ENCODE peak calls at places on chromosome 1, in seven cellular contexts. D, X, E, R, P, L and C are unnamed samples.

GRCh38 chr1:165444897-165445370 is at the start of gene RXRG:
- DNase-seq in D (peak), X (no peak), E (no peak), R (no peak), P (peak), L (peak), C (no peak)

GRCh38 chr1:25774921-25775774 is 24.8 kb upstream of the SELENON start:
- DNase-seq in D (no peak), X (no peak), E (no peak), R (no peak), P (no peak), L (peak), C (no peak)

GRCh38 chr1:229674042-229674441 is 48.0 kb downstream of the URB2 start:
- DNase-seq in D (no peak), X (no peak), E (no peak), R (no peak), P (no peak), L (no peak), C (no peak)

GRCh38 chr1:165886988-165887387 is 59.6 kb downstream of the UCK2 start:
- DNase-seq in D (no peak), X (no peak), E (no peak), R (no peak), P (no peak), L (no peak), C (no peak)

GRCh38 chr1:26378088-26378878 is 5.7 kb upstream of the ZNF683 start:
- DNase-seq in D (no peak), X (peak), E (peak), R (peak), P (no peak), L (peak), C (no peak)

GRCh38 chr1:64484651-64485050 is 14.7 kb downstream of the CACHD1 start:
- DNase-seq in D (no peak), X (peak), E (peak), R (peak), P (no peak), L (no peak), C (no peak)

GRCh38 chr1:1625404-1625775 is 6.6 kb upstream of the MMP23B start:
- DNase-seq in D (no peak), X (no peak), E (no peak), R (no peak), P (no peak), L (no peak), C (no peak)

GRCh38 chr1:72845342-72845741 is 563.0 kb upstream of the NEGR1 start:
- DNase-seq in D (no peak), X (peak), E (peak), R (peak), P (no peak), L (peak), C (no peak)

GRCh38 chr1:204680051-204680450 is 5.5 kb downstream of the LRRN2 start:
- DNase-seq in D (no peak), X (no peak), E (no peak), R (no peak), P (no peak), L (no peak), C (no peak)

GRCh38 chr1:204678721-204679455 is 6.7 kb downstream of the LRRN2 start:
- DNase-seq in D (no peak), X (no peak), E (no peak), R (no peak), P (no peak), L (no peak), C (no peak)

GRCh38 chr1:204683284-204684205 is 2.0 kb downstream of the LRRN2 start:
- DNase-seq in D (no peak), X (no peak), E (no peak), R (no peak), P (no peak), L (no peak), C (no peak)

GRCh38 chr1:204677864-204678263 is 7.7 kb downstream of the LRRN2 start:
- DNase-seq in D (no peak), X (no peak), E (no peak), R (no peak), P (no peak), L (no peak), C (no peak)

DNA sequence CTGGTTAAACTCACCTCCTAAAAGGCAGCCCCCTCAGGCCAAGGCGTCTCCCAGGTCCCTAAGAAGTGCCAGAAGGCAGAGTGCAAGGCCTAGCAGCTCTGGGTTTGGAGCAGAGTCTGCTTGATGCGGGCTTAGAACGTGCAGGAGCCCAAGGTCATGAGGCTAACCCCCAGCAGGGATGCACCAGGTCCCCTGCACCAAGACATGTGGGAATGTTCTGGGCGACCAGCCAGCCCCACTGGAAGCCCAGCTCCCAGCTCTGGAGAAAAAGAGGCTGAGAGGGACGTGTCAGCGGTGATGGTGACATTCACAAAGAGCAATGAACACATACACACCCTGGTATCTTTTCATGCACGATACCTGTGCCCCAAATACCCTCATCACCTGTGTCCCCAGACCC is 5.1 kb downstream of the LRRN2 start:
- DNase-seq in D (no peak), X (no peak), E (no peak), R (no peak), P (peak), L (no peak), C (no peak)
- TF ChIP-seq CTCF in D (no peak), X (no peak), E (no peak), R (no peak), P (no peak), L (no peak), C (no peak)

DNA sequence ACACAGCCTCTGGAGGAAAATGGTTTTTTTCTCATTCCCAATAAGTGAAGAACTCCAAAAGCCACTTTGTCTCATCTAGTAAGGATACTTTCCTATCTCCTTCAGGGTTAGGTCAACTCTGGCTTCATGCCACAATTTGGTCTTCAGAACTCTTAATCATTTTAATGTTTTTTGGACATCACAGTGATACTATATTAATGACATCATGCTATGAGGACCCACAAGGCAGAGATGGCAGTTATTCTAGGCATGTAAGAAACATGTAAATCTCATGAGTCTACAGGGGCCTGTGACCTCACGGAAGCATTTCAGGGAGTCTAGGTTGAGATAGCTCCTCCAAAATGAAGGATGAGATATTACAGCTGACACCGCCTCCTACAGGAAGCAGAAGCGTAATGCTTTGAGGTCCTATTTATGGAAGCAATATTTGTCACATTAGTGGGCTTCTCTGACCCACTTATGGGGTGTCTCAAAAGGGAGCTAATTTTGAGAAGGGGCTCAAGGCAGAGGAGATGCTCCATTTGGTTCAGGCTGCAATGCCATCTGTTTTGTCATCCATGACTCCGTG is 5.0 kb upstream of the GPR137B start:
- DNase-seq in D (no peak), X (no peak), E (no peak), R (no peak), P (no peak), L (no peak), C (no peak)
- TF ChIP-seq CTCF in D (no peak), X (no peak), E (no peak), R (no peak), P (no peak), L (peak), C (no peak)

GRCh38 chr1:206738370-206739366 is 31.9 kb upstream of the IL19 start:
- DNase-seq in D (no peak), X (no peak), E (peak), R (peak), P (no peak), L (peak), C (no peak)
- TF ChIP-seq CTCF in D (no peak), X (peak), E (peak), R (peak), P (peak), L (peak), C (peak)

DNA sequence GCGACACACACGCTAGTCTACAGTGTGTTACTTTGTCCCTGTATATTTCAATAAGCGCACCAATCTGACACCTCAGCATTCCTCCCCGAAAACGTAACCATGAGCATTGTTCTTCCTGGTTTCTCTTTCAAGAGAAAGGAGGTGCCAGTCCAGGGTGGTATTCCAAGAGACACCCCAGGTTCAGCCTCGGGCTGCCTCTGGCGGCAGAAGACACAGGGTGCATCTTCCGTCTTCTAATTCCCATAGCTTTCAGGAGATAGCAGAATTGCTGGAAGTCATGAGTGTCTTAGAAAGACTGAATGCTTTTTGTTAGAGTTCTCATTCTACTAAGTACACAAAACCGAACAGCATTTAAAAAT is 15.9 kb upstream of the RGS8 start:
- DNase-seq in D (no peak), X (no peak), E (no peak), R (no peak), P (no peak), L (no peak), C (no peak)
- TF ChIP-seq CTCF in D (no peak), X (no peak), E (no peak), R (no peak), P (no peak), L (no peak), C (no peak)

DNA sequence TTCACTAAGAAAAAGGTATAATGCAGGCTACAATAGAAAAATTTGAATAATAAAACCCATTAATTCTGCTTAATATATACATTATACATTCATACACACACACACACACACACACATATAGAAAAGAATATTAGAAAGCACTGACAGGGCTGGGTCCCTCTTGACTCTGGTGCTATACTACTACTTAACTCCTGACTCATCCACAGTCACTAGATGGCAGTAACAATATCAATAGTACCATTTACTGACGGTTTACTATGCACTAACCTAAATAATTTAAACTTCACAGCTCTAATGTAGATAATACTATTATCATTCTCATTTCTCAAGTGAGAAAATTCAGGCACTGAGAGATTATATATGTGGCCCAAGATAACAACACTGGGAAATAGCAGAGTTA is 87.5 kb downstream of the COP1 start:
- DNase-seq in D (no peak), X (no peak), E (peak), R (peak), P (no peak), L (no peak), C (no peak)
- TF ChIP-seq CTCF in D (no peak), X (peak), E (peak), R (peak), P (no peak), L (peak), C (peak)

GRCh38 chr1:29599071-29599470 is 362.7 kb downstream of the PTPRU start:
- DNase-seq in D (no peak), X (no peak), E (no peak), R (no peak), P (no peak), L (no peak), C (peak)

GRCh38 chr1:29603622-29604021 is 367.3 kb downstream of the PTPRU start:
- DNase-seq in D (no peak), X (no peak), E (no peak), R (no peak), P (no peak), L (no peak), C (peak)

GRCh38 chr1:29601021-29601420 is 364.7 kb downstream of the PTPRU start:
- DNase-seq in D (no peak), X (no peak), E (no peak), R (no peak), P (no peak), L (no peak), C (peak)

GRCh38 chr1:29599826-29600225 is 363.5 kb downstream of the PTPRU start:
- DNase-seq in D (no peak), X (no peak), E (no peak), R (no peak), P (no peak), L (no peak), C (peak)

GRCh38 chr1:29602203-29602602 is 365.9 kb downstream of the PTPRU start:
- DNase-seq in D (no peak), X (no peak), E (no peak), R (no peak), P (no peak), L (no peak), C (peak)
- TF ChIP-seq CTCF in D (no peak), X (no peak), E (no peak), R (no peak), P (no peak), L (no peak), C (no peak)

GRCh38 chr1:174297351-174297750 is 138.0 kb downstream of the RABGAP1L start:
- DNase-seq in D (no peak), X (no peak), E (no peak), R (no peak), P (no peak), L (no peak), C (no peak)
- TF ChIP-seq CTCF in D (no peak), X (no peak), E (no peak), R (no peak), P (no peak), L (no peak), C (no peak)